ENCODE peak calls at places on chromosomes 16 and 17, in ten cellular contexts. One of them, this sample, is unnamed.

GRCh38 chr17:34990921-34991365 is 10.6 kb downstream of the LIG3 start:
- DNase-seq in neural progenitor cell: no peak
- DNase-seq in PC-9: no peak
- DNase-seq in cardiac fibroblast: peak
- DNase-seq in A549: no peak
- DNase-seq in BJ: no peak
- DNase-seq in kidney: no peak
- DNase-seq in bronchial epithelial cell: no peak
- DNase-seq in fibroblast of villous mesenchyme: peak
- DNase-seq in MM.1S: peak
- DNase-seq in this sample: no peak

GRCh38 chr17:59505610-59506276 is 59.7 kb upstream of the DHX40 start:
- DNase-seq in neural progenitor cell: no peak
- DNase-seq in PC-9: peak
- DNase-seq in cardiac fibroblast: no peak
- DNase-seq in A549: no peak
- DNase-seq in BJ: no peak
- DNase-seq in kidney: no peak
- DNase-seq in bronchial epithelial cell: peak
- DNase-seq in fibroblast of villous mesenchyme: no peak
- DNase-seq in MM.1S: no peak
- DNase-seq in this sample: no peak

GRCh38 chr16:80627108-80627507 is 86.3 kb downstream of the DYNLRB2 start:
- DNase-seq in neural progenitor cell: no peak
- DNase-seq in PC-9: no peak
- DNase-seq in cardiac fibroblast: no peak
- DNase-seq in A549: no peak
- DNase-seq in BJ: no peak
- DNase-seq in kidney: no peak
- DNase-seq in bronchial epithelial cell: no peak
- DNase-seq in fibroblast of villous mesenchyme: no peak
- DNase-seq in MM.1S: no peak
- DNase-seq in this sample: no peak

GRCh38 chr17:6456914-6457687 is 12.8 kb downstream of the PIMREG start:
- DNase-seq in neural progenitor cell: no peak
- DNase-seq in PC-9: peak
- DNase-seq in cardiac fibroblast: peak
- DNase-seq in A549: peak
- DNase-seq in BJ: no peak
- DNase-seq in kidney: peak
- DNase-seq in bronchial epithelial cell: peak
- DNase-seq in fibroblast of villous mesenchyme: peak
- DNase-seq in MM.1S: no peak
- DNase-seq in this sample: no peak

GRCh38 chr16:11497851-11498289 is 88.8 kb downstream of the LITAF start:
- DNase-seq in neural progenitor cell: peak
- DNase-seq in PC-9: peak
- DNase-seq in cardiac fibroblast: peak
- DNase-seq in A549: peak
- DNase-seq in BJ: no peak
- DNase-seq in kidney: no peak
- DNase-seq in bronchial epithelial cell: peak
- DNase-seq in fibroblast of villous mesenchyme: peak
- DNase-seq in MM.1S: no peak
- DNase-seq in this sample: no peak

GRCh38 chr16:89522287-89522686 is 14.1 kb downstream of the SPG7 start:
- DNase-seq in neural progenitor cell: no peak
- DNase-seq in PC-9: no peak
- DNase-seq in cardiac fibroblast: no peak
- DNase-seq in A549: no peak
- DNase-seq in BJ: no peak
- DNase-seq in kidney: no peak
- DNase-seq in bronchial epithelial cell: no peak
- DNase-seq in fibroblast of villous mesenchyme: no peak
- DNase-seq in MM.1S: no peak
- DNase-seq in this sample: no peak

GRCh38 chr17:76521262-76521661 is 16.2 kb downstream of the CYGB start:
- DNase-seq in neural progenitor cell: no peak
- DNase-seq in PC-9: no peak
- DNase-seq in cardiac fibroblast: no peak
- DNase-seq in A549: no peak
- DNase-seq in BJ: no peak
- DNase-seq in kidney: no peak
- DNase-seq in bronchial epithelial cell: no peak
- DNase-seq in fibroblast of villous mesenchyme: no peak
- DNase-seq in MM.1S: no peak
- DNase-seq in this sample: no peak

GRCh38 chr16:66250686-66251405 is 115.6 kb upstream of the CDH5 start:
- DNase-seq in neural progenitor cell: no peak
- DNase-seq in PC-9: no peak
- DNase-seq in cardiac fibroblast: peak
- DNase-seq in A549: no peak
- DNase-seq in BJ: no peak
- DNase-seq in kidney: peak
- DNase-seq in bronchial epithelial cell: no peak
- DNase-seq in fibroblast of villous mesenchyme: peak
- DNase-seq in MM.1S: no peak
- DNase-seq in this sample: no peak

GRCh38 chr16:57890752-57891111 is 80.2 kb downstream of the CNGB1 start:
- DNase-seq in neural progenitor cell: no peak
- DNase-seq in PC-9: no peak
- DNase-seq in cardiac fibroblast: no peak
- DNase-seq in A549: no peak
- DNase-seq in BJ: no peak
- DNase-seq in kidney: no peak
- DNase-seq in bronchial epithelial cell: no peak
- DNase-seq in fibroblast of villous mesenchyme: no peak
- DNase-seq in MM.1S: no peak
- DNase-seq in this sample: no peak

GRCh38 chr17:64061157-64061898 is 40.9 kb upstream of the ICAM2 start:
- DNase-seq in neural progenitor cell: no peak
- DNase-seq in PC-9: no peak
- DNase-seq in cardiac fibroblast: peak
- DNase-seq in A549: no peak
- DNase-seq in BJ: no peak
- DNase-seq in kidney: no peak
- DNase-seq in bronchial epithelial cell: peak
- DNase-seq in fibroblast of villous mesenchyme: peak
- DNase-seq in MM.1S: peak
- DNase-seq in this sample: no peak

GRCh38 chr17:29495011-29495410 is 71.8 kb downstream of the ABHD15 start:
- DNase-seq in neural progenitor cell: no peak
- DNase-seq in PC-9: no peak
- DNase-seq in cardiac fibroblast: peak
- DNase-seq in A549: no peak
- DNase-seq in BJ: no peak
- DNase-seq in kidney: no peak
- DNase-seq in bronchial epithelial cell: peak
- DNase-seq in fibroblast of villous mesenchyme: peak
- DNase-seq in MM.1S: no peak
- DNase-seq in this sample: no peak

DNA sequence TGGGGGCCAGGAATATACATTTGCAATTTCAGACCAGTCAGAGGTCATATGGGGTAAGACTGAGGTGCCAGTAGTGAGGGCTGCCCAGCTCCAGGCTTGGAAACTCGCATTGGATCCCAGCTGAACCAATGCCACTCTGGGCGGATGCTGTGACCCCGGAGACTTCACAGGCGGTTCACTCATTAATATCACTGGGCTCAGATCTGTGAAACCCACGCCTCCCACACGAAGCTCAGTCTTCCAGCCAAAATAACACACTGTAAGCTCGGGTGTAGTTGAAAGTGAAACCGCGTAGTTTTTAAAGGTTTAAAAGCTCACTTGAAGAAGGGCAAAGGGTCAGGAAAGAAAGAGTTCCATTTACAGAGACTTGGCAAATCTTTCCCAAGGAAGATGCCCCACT is 254.8 kb downstream of the FOXL1 start:
- DNase-seq in neural progenitor cell: no peak
- DNase-seq in PC-9: no peak
- DNase-seq in cardiac fibroblast: peak
- DNase-seq in A549: no peak
- DNase-seq in BJ: no peak
- DNase-seq in kidney: no peak
- DNase-seq in bronchial epithelial cell: no peak
- DNase-seq in fibroblast of villous mesenchyme: peak
- DNase-seq in MM.1S: peak
- DNase-seq in this sample: no peak
- H3K4me3 ChIP-seq in neural progenitor cell: no peak
- H3K4me3 ChIP-seq in PC-9: no peak
- H3K4me3 ChIP-seq in cardiac fibroblast: no peak
- H3K4me3 ChIP-seq in A549: no peak
- H3K4me3 ChIP-seq in BJ: no peak
- H3K4me3 ChIP-seq in kidney: peak
- H3K4me3 ChIP-seq in bronchial epithelial cell: no peak
- H3K4me3 ChIP-seq in fibroblast of villous mesenchyme: no peak
- H3K4me3 ChIP-seq in MM.1S: no peak
- H3K4me3 ChIP-seq in this sample: no peak

GRCh38 chr16:67399749-67400704 is 6.7 kb upstream of the TPPP3 start:
- DNase-seq in neural progenitor cell: no peak
- DNase-seq in PC-9: no peak
- DNase-seq in cardiac fibroblast: no peak
- DNase-seq in A549: no peak
- DNase-seq in BJ: no peak
- DNase-seq in kidney: no peak
- DNase-seq in bronchial epithelial cell: no peak
- DNase-seq in fibroblast of villous mesenchyme: no peak
- DNase-seq in MM.1S: no peak
- DNase-seq in this sample: no peak
- TF ChIP-seq CTCF in neural progenitor cell: peak
- TF ChIP-seq CTCF in PC-9: no peak
- TF ChIP-seq CTCF in cardiac fibroblast: no peak
- TF ChIP-seq CTCF in A549: no peak
- TF ChIP-seq CTCF in BJ: no peak
- TF ChIP-seq CTCF in kidney: no peak
- TF ChIP-seq CTCF in bronchial epithelial cell: no peak
- TF ChIP-seq CTCF in fibroblast of villous mesenchyme: no peak
- TF ChIP-seq CTCF in MM.1S: no peak
- TF ChIP-seq CTCF in this sample: no peak

GRCh38 chr16:50804290-50804907 is 62.5 kb downstream of the CYLD start:
- DNase-seq in neural progenitor cell: no peak
- DNase-seq in PC-9: no peak
- DNase-seq in cardiac fibroblast: no peak
- DNase-seq in A549: no peak
- DNase-seq in BJ: no peak
- DNase-seq in kidney: no peak
- DNase-seq in bronchial epithelial cell: no peak
- DNase-seq in fibroblast of villous mesenchyme: no peak
- DNase-seq in MM.1S: no peak
- DNase-seq in this sample: no peak

GRCh38 chr16:50802958-50803357 is 61.1 kb downstream of the CYLD start:
- DNase-seq in neural progenitor cell: no peak
- DNase-seq in PC-9: no peak
- DNase-seq in cardiac fibroblast: no peak
- DNase-seq in A549: peak
- DNase-seq in BJ: no peak
- DNase-seq in kidney: no peak
- DNase-seq in bronchial epithelial cell: no peak
- DNase-seq in fibroblast of villous mesenchyme: no peak
- DNase-seq in MM.1S: no peak
- DNase-seq in this sample: no peak

GRCh38 chr16:50808929-50809538 is 67.1 kb downstream of the CYLD start:
- DNase-seq in neural progenitor cell: no peak
- DNase-seq in PC-9: no peak
- DNase-seq in cardiac fibroblast: no peak
- DNase-seq in A549: no peak
- DNase-seq in BJ: no peak
- DNase-seq in kidney: no peak
- DNase-seq in bronchial epithelial cell: no peak
- DNase-seq in fibroblast of villous mesenchyme: no peak
- DNase-seq in MM.1S: no peak
- DNase-seq in this sample: no peak

GRCh38 chr16:50809561-50809960 is 67.7 kb downstream of the CYLD start:
- DNase-seq in neural progenitor cell: no peak
- DNase-seq in PC-9: no peak
- DNase-seq in cardiac fibroblast: no peak
- DNase-seq in A549: no peak
- DNase-seq in BJ: no peak
- DNase-seq in kidney: no peak
- DNase-seq in bronchial epithelial cell: no peak
- DNase-seq in fibroblast of villous mesenchyme: no peak
- DNase-seq in MM.1S: no peak
- DNase-seq in this sample: no peak

GRCh38 chr16:50806099-50807062 is 64.5 kb downstream of the CYLD start:
- DNase-seq in neural progenitor cell: peak
- DNase-seq in PC-9: peak
- DNase-seq in cardiac fibroblast: peak
- DNase-seq in A549: peak
- DNase-seq in BJ: peak
- DNase-seq in kidney: peak
- DNase-seq in bronchial epithelial cell: peak
- DNase-seq in fibroblast of villous mesenchyme: peak
- DNase-seq in MM.1S: peak
- DNase-seq in this sample: peak
- H3K4me3 ChIP-seq in neural progenitor cell: peak
- H3K4me3 ChIP-seq in PC-9: peak
- H3K4me3 ChIP-seq in cardiac fibroblast: peak
- H3K4me3 ChIP-seq in A549: peak
- H3K4me3 ChIP-seq in BJ: peak
- H3K4me3 ChIP-seq in kidney: peak
- H3K4me3 ChIP-seq in bronchial epithelial cell: peak
- H3K4me3 ChIP-seq in fibroblast of villous mesenchyme: peak
- H3K4me3 ChIP-seq in MM.1S: peak
- H3K4me3 ChIP-seq in this sample: peak

GRCh38 chr16:84104231-84104630 is 12.5 kb downstream of the MBTPS1 start:
- DNase-seq in neural progenitor cell: no peak
- DNase-seq in PC-9: no peak
- DNase-seq in cardiac fibroblast: no peak
- DNase-seq in A549: no peak
- DNase-seq in BJ: no peak
- DNase-seq in kidney: no peak
- DNase-seq in bronchial epithelial cell: no peak
- DNase-seq in fibroblast of villous mesenchyme: no peak
- DNase-seq in MM.1S: no peak
- DNase-seq in this sample: no peak

GRCh38 chr16:84107921-84108320 is 8.8 kb downstream of the MBTPS1 start:
- DNase-seq in neural progenitor cell: no peak
- DNase-seq in PC-9: no peak
- DNase-seq in cardiac fibroblast: no peak
- DNase-seq in A549: no peak
- DNase-seq in BJ: no peak
- DNase-seq in kidney: no peak
- DNase-seq in bronchial epithelial cell: no peak
- DNase-seq in fibroblast of villous mesenchyme: no peak
- DNase-seq in MM.1S: no peak
- DNase-seq in this sample: no peak

GRCh38 chr16:84103678-84104077 is 13.1 kb downstream of the MBTPS1 start:
- DNase-seq in neural progenitor cell: no peak
- DNase-seq in PC-9: peak
- DNase-seq in cardiac fibroblast: peak
- DNase-seq in A549: no peak
- DNase-seq in BJ: no peak
- DNase-seq in kidney: no peak
- DNase-seq in bronchial epithelial cell: peak
- DNase-seq in fibroblast of villous mesenchyme: no peak
- DNase-seq in MM.1S: no peak
- DNase-seq in this sample: no peak

GRCh38 chr16:84105948-84106740 is 10.6 kb downstream of the MBTPS1 start:
- DNase-seq in neural progenitor cell: no peak
- DNase-seq in PC-9: no peak
- DNase-seq in cardiac fibroblast: no peak
- DNase-seq in A549: no peak
- DNase-seq in BJ: no peak
- DNase-seq in kidney: no peak
- DNase-seq in bronchial epithelial cell: no peak
- DNase-seq in fibroblast of villous mesenchyme: no peak
- DNase-seq in MM.1S: no peak
- DNase-seq in this sample: no peak

GRCh38 chr16:84105286-84105815 is 11.4 kb downstream of the MBTPS1 start:
- DNase-seq in neural progenitor cell: no peak
- DNase-seq in PC-9: no peak
- DNase-seq in cardiac fibroblast: no peak
- DNase-seq in A549: no peak
- DNase-seq in BJ: no peak
- DNase-seq in kidney: no peak
- DNase-seq in bronchial epithelial cell: no peak
- DNase-seq in fibroblast of villous mesenchyme: no peak
- DNase-seq in MM.1S: no peak
- DNase-seq in this sample: no peak
- TF ChIP-seq CTCF in neural progenitor cell: no peak
- TF ChIP-seq CTCF in PC-9: no peak
- TF ChIP-seq CTCF in cardiac fibroblast: no peak
- TF ChIP-seq CTCF in A549: no peak
- TF ChIP-seq CTCF in BJ: no peak
- TF ChIP-seq CTCF in kidney: no peak
- TF ChIP-seq CTCF in bronchial epithelial cell: no peak
- TF ChIP-seq CTCF in fibroblast of villous mesenchyme: no peak
- TF ChIP-seq CTCF in MM.1S: no peak
- TF ChIP-seq CTCF in this sample: no peak

This sample was measured in AG09309.